ENCODE peak calls at places on chromosomes 13 and 19, in eight cellular contexts. E is heart left ventricle, M is endothelial cell of umbilical vein, T is body of pancreas, L is GM12891, N is stomach, S is IMR-90, Y is HCT116. X is an unnamed sample.

GRCh38 chr19:37931941-37932655 is 25.1 kb downstream of the SIPA1L3 start:
- DNase-seq in E (no peak), M (peak), T (peak), L (peak), N (peak), S (peak), Y (peak), X (no peak)

GRCh38 chr19:40702337-40703012 is 12.0 kb upstream of the NUMBL start:
- DNase-seq in E (peak), M (no peak), T (peak), L (no peak), N (peak), S (no peak), Y (no peak), X (peak)

GRCh38 chr13:79492313-79492798 is 11.4 kb downstream of the NDFIP2 start:
- DNase-seq in E (no peak), M (no peak), T (no peak), L (no peak), N (no peak), S (peak), Y (no peak), X (no peak)

GRCh38 chr13:73754727-73755292 is 379.4 kb downstream of the KLF12 start:
- DNase-seq in E (no peak), M (peak), T (peak), L (no peak), N (no peak), S (peak), Y (peak), X (peak)

GRCh38 chr19:41691268-41691970 is 3.3 kb upstream of the CEACAM7 start:
- DNase-seq in E (no peak), M (peak), T (peak), L (no peak), N (peak), S (no peak), Y (no peak), X (no peak)

GRCh38 chr19:5080030-5080644 is 111.2 kb downstream of the KDM4B start:
- DNase-seq in E (no peak), M (no peak), T (no peak), L (no peak), N (no peak), S (no peak), Y (no peak), X (no peak)

GRCh38 chr13:94387047-94387446 is 92.4 kb downstream of the DCT start:
- DNase-seq in E (no peak), M (no peak), T (no peak), L (no peak), N (no peak), S (no peak), Y (no peak), X (no peak)

GRCh38 chr19:16197188-16197621 is 506 bp upstream of the AP1M1 start:
- DNase-seq in E (no peak), M (peak), T (no peak), L (no peak), N (no peak), S (peak), Y (no peak), X (peak)

GRCh38 chr19:38655148-38655824 is 7.8 kb downstream of the ACTN4 start:
- DNase-seq in E (no peak), M (no peak), T (no peak), L (no peak), N (no peak), S (peak), Y (no peak), X (no peak)

GRCh38 chr19:38669532-38669931 is 22.1 kb downstream of the ACTN4 start:
- DNase-seq in E (no peak), M (no peak), T (no peak), L (no peak), N (no peak), S (no peak), Y (no peak), X (no peak)

GRCh38 chr13:46071590-46072249 is 19.2 kb upstream of the ZC3H13 start:
- DNase-seq in E (no peak), M (no peak), T (no peak), L (no peak), N (no peak), S (no peak), Y (no peak), X (peak)

GRCh38 chr13:113890758-113891480 is 27.0 kb upstream of the GAS6 start:
- DNase-seq in E (no peak), M (no peak), T (no peak), L (no peak), N (no peak), S (no peak), Y (no peak), X (peak)

GRCh38 chr13:40113644-40114304 is 458.3 kb downstream of the COG6 start:
- DNase-seq in E (no peak), M (no peak), T (no peak), L (no peak), N (no peak), S (no peak), Y (no peak), X (no peak)

GRCh38 chr19:15432018-15432494 is 13.3 kb upstream of the AKAP8L start:
- DNase-seq in E (no peak), M (peak), T (peak), L (peak), N (no peak), S (no peak), Y (no peak), X (peak)

GRCh38 chr13:94825507-94825906 is 113.2 kb upstream of the SOX21 start:
- DNase-seq in E (peak), M (no peak), T (peak), L (no peak), N (peak), S (no peak), Y (no peak), X (no peak)

GRCh38 chr13:37049810-37050209 is 9.7 kb downstream of the SUPT20H start:
- DNase-seq in E (no peak), M (no peak), T (no peak), L (no peak), N (no peak), S (no peak), Y (no peak), X (no peak)

GRCh38 chr13:36057041-36057440 is 74.1 kb downstream of the DCLK1 start:
- DNase-seq in E (no peak), M (no peak), T (no peak), L (no peak), N (no peak), S (no peak), Y (no peak), X (no peak)

GRCh38 chr13:66933994-66934393 is 296.1 kb downstream of the PCDH9 start:
- DNase-seq in E (no peak), M (no peak), T (no peak), L (no peak), N (no peak), S (peak), Y (peak), X (peak)

DNA sequence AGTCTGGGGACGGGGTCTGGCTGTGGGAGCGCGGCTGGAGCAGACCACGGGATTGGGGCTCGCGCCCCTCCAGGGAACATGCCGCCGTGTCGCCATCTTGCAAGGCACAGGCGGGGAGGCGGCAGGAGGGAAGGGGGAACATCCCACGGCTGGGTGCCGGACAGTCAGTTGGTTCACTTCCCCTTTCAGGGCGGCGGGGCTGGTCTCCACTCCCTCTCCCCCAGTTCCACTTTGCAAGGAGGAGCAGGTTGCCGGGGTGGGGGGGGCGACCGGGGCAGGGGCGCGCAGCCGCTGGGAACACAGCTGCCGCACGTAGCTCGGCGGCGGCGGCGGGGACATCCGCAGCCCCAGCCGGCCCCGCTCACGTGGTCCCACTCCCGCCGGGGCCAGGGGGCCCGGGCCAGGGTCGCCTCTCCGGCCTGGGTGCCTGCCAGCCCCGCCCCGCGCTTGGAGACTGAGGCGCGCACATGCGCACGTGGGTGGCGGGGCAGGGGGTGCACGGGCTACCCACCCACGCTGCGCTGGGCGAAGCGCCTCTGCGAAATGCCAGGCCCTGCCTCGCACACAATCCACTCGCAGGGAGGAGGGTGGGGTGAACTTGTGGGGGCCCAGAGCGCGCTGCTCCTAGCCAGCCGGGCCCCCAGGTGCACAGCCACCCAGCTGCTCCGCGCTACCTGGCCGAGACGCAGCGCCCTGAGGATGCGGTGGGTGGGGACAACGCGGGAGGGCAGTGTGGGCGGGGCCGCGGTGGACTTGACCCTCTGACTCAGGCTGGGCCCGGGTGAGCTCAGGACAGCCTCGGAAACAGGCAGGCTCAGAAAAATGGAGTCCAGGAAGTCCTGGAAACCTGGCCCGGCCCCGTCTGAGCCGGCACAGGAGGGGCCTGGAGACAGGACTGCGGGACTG is 6.4 kb downstream of the KLF16 start:
- DNase-seq in E (peak), M (peak), T (peak), L (peak), N (peak), S (peak), Y (no peak), X (peak)
- TF ChIP-seq POLR2A in E (peak), M (peak), T (no peak), L (no peak), N (no peak), S (no peak), Y (no peak), X (no peak)

DNA sequence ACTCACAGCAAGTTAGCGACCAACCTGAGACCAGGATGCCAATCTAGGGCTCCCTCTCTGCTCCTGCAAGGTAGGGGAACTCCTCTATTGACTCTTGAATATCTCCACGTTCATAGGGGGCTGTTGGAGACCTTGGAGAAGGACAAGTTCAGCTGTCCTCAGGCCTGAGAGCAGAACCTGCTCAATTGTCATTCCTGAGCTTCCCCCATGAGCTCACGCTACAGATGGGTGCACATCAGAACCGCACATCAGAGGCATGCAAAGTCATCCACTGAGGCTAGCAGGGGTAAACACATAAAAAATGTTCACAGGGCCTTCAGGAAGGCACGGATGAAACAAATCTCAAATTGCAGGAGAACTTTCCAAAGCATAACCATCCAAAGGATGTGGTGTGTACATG is 168.8 kb upstream of the ZNF507 start:
- DNase-seq in E (no peak), M (no peak), T (no peak), L (no peak), N (no peak), S (no peak), Y (no peak), X (no peak)
- TF ChIP-seq POLR2A in E (no peak), M (no peak), T (no peak), L (no peak), N (no peak), S (no peak), Y (no peak), X (no peak)

GRCh38 chr19:788821-789472 is 8.3 kb upstream of the PTBP1 start:
- DNase-seq in E (no peak), M (no peak), T (no peak), L (no peak), N (no peak), S (no peak), Y (no peak), X (peak)
- TF ChIP-seq POLR2A in E (no peak), M (no peak), T (no peak), L (no peak), N (no peak), S (no peak), Y (no peak), X (no peak)

DNA sequence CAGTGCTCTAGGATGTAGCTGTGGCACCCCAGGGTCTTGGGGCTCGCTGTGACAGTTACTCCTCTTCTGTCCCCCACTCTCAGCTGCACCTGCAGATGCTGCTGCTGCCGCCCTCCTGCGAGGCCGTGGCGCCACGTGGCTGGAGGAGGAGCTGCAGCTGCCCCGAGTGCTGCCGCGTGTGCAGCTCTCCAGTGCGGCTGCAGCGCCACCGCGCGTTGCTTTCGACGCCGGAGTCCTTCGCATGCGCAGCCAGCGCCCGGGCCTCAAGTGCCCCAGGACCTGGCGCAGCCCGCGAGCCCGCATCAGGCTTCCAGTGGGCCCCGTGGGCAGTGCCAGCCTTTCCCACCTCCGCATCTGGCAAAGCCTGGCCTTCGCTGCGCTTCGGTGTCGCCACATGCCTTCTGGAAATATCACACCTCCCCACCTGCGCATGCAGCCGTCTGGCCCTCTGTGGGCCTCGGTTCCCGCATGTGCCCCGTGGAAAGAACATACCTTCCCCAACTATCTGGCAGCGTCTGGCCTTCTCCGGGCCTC is 692 bp upstream of the ZNF580 start:
- DNase-seq in E (peak), M (peak), T (peak), L (no peak), N (peak), S (peak), Y (no peak), X (peak)
- TF ChIP-seq POLR2A in E (peak), M (no peak), T (no peak), L (no peak), N (no peak), S (no peak), Y (no peak), X (no peak)

GRCh38 chr13:112885782-112886268 is 83.2 kb upstream of the MCF2L start:
- DNase-seq in E (peak), M (peak), T (peak), L (no peak), N (peak), S (peak), Y (peak), X (peak)
- TF ChIP-seq POLR2A in E (no peak), M (no peak), T (peak), L (no peak), N (no peak), S (no peak), Y (no peak), X (no peak)

DNA sequence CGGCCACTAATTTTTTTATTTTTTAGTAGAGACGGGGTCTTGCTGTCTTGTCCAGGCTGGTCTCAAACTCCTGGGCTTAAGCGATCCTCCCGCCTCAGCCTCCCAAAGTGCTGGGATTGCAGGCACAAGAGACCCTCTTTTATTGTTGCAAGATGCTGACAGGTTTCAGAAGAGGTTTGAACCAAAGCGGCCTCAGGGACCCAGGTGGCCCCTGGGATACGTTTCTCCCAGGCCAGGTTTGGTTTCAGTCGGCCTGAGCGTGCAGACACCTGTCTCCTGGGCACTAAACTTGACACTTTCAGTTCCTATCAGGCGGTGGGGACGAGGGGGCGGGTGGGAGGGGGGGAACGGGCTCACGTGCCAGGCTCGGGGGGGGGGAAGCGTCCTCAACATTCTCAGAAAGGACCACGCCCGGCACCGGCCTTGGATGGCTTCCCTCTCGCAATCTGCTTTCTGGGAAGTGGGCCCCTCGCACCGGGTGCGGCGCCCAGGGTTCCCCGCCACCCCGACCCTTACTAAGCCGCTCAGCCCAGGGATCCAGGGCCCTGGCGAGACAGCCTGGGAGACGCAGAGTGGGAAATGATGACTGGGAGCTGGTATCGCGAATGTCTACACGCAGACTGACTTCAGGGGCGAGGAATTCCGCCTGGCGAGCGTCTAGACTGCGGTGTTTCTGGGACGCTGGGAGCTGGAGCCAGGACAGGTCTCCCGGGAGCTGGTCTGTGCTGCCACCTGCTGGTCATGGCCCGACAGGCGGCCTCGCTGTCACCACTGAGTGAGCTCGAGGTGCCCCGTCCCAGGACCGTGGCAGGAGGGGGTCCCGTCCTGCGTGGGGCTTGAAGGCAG is 91.6 kb downstream of the GNG7 start:
- DNase-seq in E (peak), M (peak), T (peak), L (no peak), N (peak), S (peak), Y (peak), X (peak)
- TF ChIP-seq POLR2A in E (peak), M (no peak), T (peak), L (peak), N (peak), S (no peak), Y (no peak), X (no peak)

DNA sequence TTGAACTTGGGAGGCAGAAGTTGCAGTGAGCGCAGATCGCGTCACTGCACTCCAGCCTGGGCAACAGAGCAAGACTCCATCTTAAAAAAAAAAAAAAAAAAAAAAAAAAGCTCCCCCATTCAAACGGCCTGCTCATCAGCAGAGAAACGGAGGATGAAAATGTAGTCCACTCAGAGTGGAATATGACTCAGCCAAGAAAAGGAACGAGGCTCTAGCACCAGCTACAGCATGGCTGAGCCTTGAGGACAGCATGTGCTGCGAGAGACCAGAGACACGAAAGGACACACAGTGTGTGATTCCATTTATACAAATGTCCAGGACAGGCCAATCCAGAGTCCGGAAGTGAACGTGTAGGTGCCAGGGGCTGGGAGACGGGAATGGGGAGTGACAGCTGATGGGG is 18.1 kb upstream of the MIER2 start:
- DNase-seq in E (no peak), M (no peak), T (no peak), L (no peak), N (no peak), S (no peak), Y (no peak), X (no peak)
- TF ChIP-seq POLR2A in E (no peak), M (no peak), T (no peak), L (no peak), N (no peak), S (no peak), Y (no peak), X (no peak)